ENCODE peak calls at places on chromosomes 13 and 19, in six cellular contexts. W is stimulated activated CD8-positive, alpha-beta memory T cell treated with anti-CD3 and anti-CD28 coated beads, Interleukin-4, amount 100 ng/mL, for 4 hours; N is heart right ventricle; B is cerebellar cortex; E is LHCN-M2; H is activated CD4-positive, alpha-beta T cell treated with anti-CD3 and anti-CD28 coated beads, Interleukin-2, amount 50 U/mL, for 48 hours. D is an unnamed sample.
A peak's percentile ranks its signal among the peaks of the same experiment; 100 is the strongest.

GRCh38 chr13:82749551-82749950 is 1132.7 kb downstream of the SLITRK1 start:
- DNase-seq in W (no peak), N (no peak), B (no peak), E (no peak), H (no peak), D (no peak)

GRCh38 chr13:113209336-113209879 is at the start of gene CUL4A:
- DNase-seq in W (peak; percentile 40), N (peak; percentile 80), B (peak; percentile 66), E (peak; percentile 77), H (peak; percentile 80), D (no peak)

GRCh38 chr13:65095697-65096096 is 2134.4 kb downstream of the PCDH9 start:
- DNase-seq in W (no peak), N (no peak), B (no peak), E (no peak), H (no peak), D (no peak)

GRCh38 chr19:55070755-55071502 is 4.7 kb upstream of the EPS8L1 start:
- DNase-seq in W (no peak), N (no peak), B (no peak), E (peak; percentile 93), H (no peak), D (no peak)

GRCh38 chr19:42290523-42291436 is 11.2 kb upstream of the PRR19 start:
- DNase-seq in W (no peak), N (no peak), B (no peak), E (no peak), H (peak; percentile 49), D (no peak)

GRCh38 chr19:16327911-16328823 is 3.5 kb downstream of the KLF2 start:
- DNase-seq in W (no peak), N (peak; percentile 78), B (no peak), E (peak; percentile 71), H (peak; percentile 39), D (no peak)

GRCh38 chr19:33883869-33884519 is 87.3 kb downstream of the KCTD15 start:
- DNase-seq in W (no peak), N (peak; percentile 62), B (no peak), E (no peak), H (no peak), D (no peak)

GRCh38 chr13:23599083-23599925 is 29.1 kb downstream of the TNFRSF19 start:
- DNase-seq in W (no peak), N (no peak), B (no peak), E (no peak), H (no peak), D (peak; percentile 57)

GRCh38 chr19:41367848-41368301 is 3.9 kb upstream of the B9D2 start:
- DNase-seq in W (no peak), N (no peak), B (no peak), E (peak; percentile 72), H (no peak), D (no peak)

D was measured in iPS DF 6.9.